ENCODE peak calls at places on chromosomes 2 and 18, in ten cellular contexts. F is substantia nigra; N is pancreas; I is HEK293T; M is activated CD8-positive, alpha-beta memory T cell treated with anti-CD3 and anti-CD28 coated beads, Interleukin-2, amount 50 U/mL, for 48 hours; O is germinal center; K is EL; T is CD4-positive, alpha-beta memory T cell; A is fibroblast of lung; G is CD4-positive, alpha-beta T cell. U is an unnamed sample.

GRCh38 chr18:43935051-43935412 is 657.7 kb upstream of the SYT4 start:
- DNase-seq in F (no peak), N (no peak), I (no peak), M (no peak), O (no peak), K (no peak), T (no peak), A (peak; percentile 63), G (no peak), U (no peak)

GRCh38 chr2:186881644-186882043 is 32.7 kb upstream of the ZSWIM2 start:
- DNase-seq in F (no peak), N (no peak), I (no peak), M (no peak), O (no peak), K (no peak), T (no peak), A (no peak), G (no peak), U (no peak)

GRCh38 chr2:149586898-149587219 is 716 bp downstream of the MMADHC start:
- DNase-seq in F (no peak), N (no peak), I (no peak), M (no peak), O (no peak), K (no peak), T (no peak), A (peak; percentile 3), G (no peak), U (no peak)

GRCh38 chr2:177530513-177531039 is 138.0 kb downstream of the AGPS start:
- DNase-seq in F (no peak), N (no peak), I (no peak), M (no peak), O (no peak), K (no peak), T (no peak), A (peak; percentile 61), G (no peak), U (peak; percentile 85)

GRCh38 chr2:112957511-112957910 is 20.3 kb upstream of the IL36G start:
- DNase-seq in F (no peak), N (no peak), I (no peak), M (no peak), O (no peak), K (peak; percentile 14), T (no peak), A (peak; percentile 24), G (no peak), U (no peak)

GRCh38 chr2:27765621-27766286 is 5.8 kb upstream of the MRPL33 start:
- DNase-seq in F (no peak), N (peak; percentile 82), I (no peak), M (peak; percentile 83), O (peak; percentile 64), K (no peak), T (peak; percentile 50), A (peak; percentile 66), G (peak; percentile 51), U (peak; percentile 55)

GRCh38 chr2:240396623-240397541 is 38.6 kb upstream of the GPC1 start:
- DNase-seq in F (no peak), N (no peak), I (no peak), M (no peak), O (no peak), K (no peak), T (no peak), A (no peak), G (no peak), U (no peak)

GRCh38 chr2:78967294-78967693 is 58.2 kb upstream of the REG3G start:
- DNase-seq in F (no peak), N (no peak), I (no peak), M (no peak), O (no peak), K (no peak), T (no peak), A (no peak), G (no peak), U (no peak)

GRCh38 chr18:13179566-13180113 is 38.9 kb upstream of the LDLRAD4 start:
- DNase-seq in F (no peak), N (no peak), I (no peak), M (no peak), O (no peak), K (no peak), T (no peak), A (no peak), G (no peak), U (no peak)

GRCh38 chr2:97728091-97728596 is 14.8 kb downstream of the ZAP70 start:
- DNase-seq in F (no peak), N (no peak), I (no peak), M (no peak), O (no peak), K (no peak), T (no peak), A (no peak), G (no peak), U (no peak)

GRCh38 chr18:47261902-47262301 is 10.4 kb upstream of the SKOR2 start:
- DNase-seq in F (no peak), N (no peak), I (no peak), M (no peak), O (no peak), K (no peak), T (no peak), A (no peak), G (no peak), U (no peak)

GRCh38 chr18:76518073-76518472 is 23.0 kb upstream of the ZNF516 start:
- DNase-seq in F (no peak), N (no peak), I (peak; percentile 6), M (no peak), O (no peak), K (no peak), T (no peak), A (peak; percentile 14), G (no peak), U (no peak)

GRCh38 chr2:10514743-10515142 is 66.6 kb upstream of the ODC1 start:
- DNase-seq in F (no peak), N (no peak), I (no peak), M (peak; percentile 29), O (no peak), K (peak; percentile 95), T (no peak), A (peak; percentile 98), G (no peak), U (no peak)

GRCh38 chr18:40371673-40372072 is 1583.4 kb upstream of the PIK3C3 start:
- DNase-seq in F (no peak), N (no peak), I (no peak), M (no peak), O (no peak), K (peak; percentile 2), T (no peak), A (peak; percentile 79), G (no peak), U (no peak)